ENCODE peak calls at places on chromosomes 12 and 14, in eight cellular contexts. F is Panc1, N is pancreas, L is heart left ventricle, H is thoracic aorta, X is substantia nigra, B is uterus, V is stomach. O is an unnamed sample.

GRCh38 chr12:112513496-112513895 is 94.7 kb downstream of the PTPN11 start:
- DNase-seq in F (no peak), N (no peak), L (no peak), H (no peak), X (no peak), B (no peak), V (no peak), O (no peak)

GRCh38 chr12:95460105-95460504 is 13.8 kb upstream of the METAP2 start:
- DNase-seq in F (no peak), N (no peak), L (no peak), H (no peak), X (no peak), B (no peak), V (no peak), O (no peak)

GRCh38 chr12:20214286-20214685 is 154.1 kb upstream of the PDE3A start:
- DNase-seq in F (no peak), N (no peak), L (no peak), H (no peak), X (no peak), B (no peak), V (no peak), O (no peak)

GRCh38 chr12:24728826-24729225 is 220.1 kb downstream of the BCAT1 start:
- DNase-seq in F (no peak), N (no peak), L (no peak), H (no peak), X (no peak), B (no peak), V (no peak), O (no peak)

GRCh38 chr12:117112268-117112595 is 13.0 kb upstream of the TESC start:
- DNase-seq in F (no peak), N (no peak), L (no peak), H (no peak), X (no peak), B (no peak), V (no peak), O (no peak)

GRCh38 chr12:111368291-111368683 is 608 bp downstream of the PHETA1 start:
- DNase-seq in F (no peak), N (peak), L (peak), H (no peak), X (no peak), B (no peak), V (peak), O (no peak)

GRCh38 chr14:94542111-94542810 is 19.0 kb upstream of the SERPINA4 start:
- DNase-seq in F (no peak), N (no peak), L (no peak), H (no peak), X (no peak), B (no peak), V (no peak), O (no peak)

GRCh38 chr14:90331497-90332270 is at the start of gene NRDE2:
- DNase-seq in F (peak), N (peak), L (peak), H (peak), X (peak), B (peak), V (peak), O (peak)

GRCh38 chr12:98856897-98857540 is 211.9 kb downstream of the APAF1 start:
- DNase-seq in F (no peak), N (no peak), L (no peak), H (no peak), X (no peak), B (no peak), V (no peak), O (no peak)

GRCh38 chr12:93679308-93679933 is 2.2 kb downstream of the CRADD start:
- DNase-seq in F (no peak), N (no peak), L (no peak), H (no peak), X (no peak), B (no peak), V (no peak), O (no peak)

GRCh38 chr12:106301611-106302321 is 767 bp upstream of the TCP11L2 start:
- DNase-seq in F (no peak), N (peak), L (no peak), H (peak), X (no peak), B (no peak), V (peak), O (peak)

GRCh38 chr12:96529912-96530311 is 40.5 kb downstream of the CFAP54 start:
- DNase-seq in F (no peak), N (no peak), L (no peak), H (no peak), X (no peak), B (no peak), V (no peak), O (no peak)

GRCh38 chr14:64501326-64502171 is 2.1 kb downstream of the ZBTB25 start:
- DNase-seq in F (no peak), N (no peak), L (peak), H (no peak), X (no peak), B (peak), V (peak), O (no peak)

GRCh38 chr14:64891839-64892375 is 12.2 kb upstream of the SPTB start:
- DNase-seq in F (no peak), N (no peak), L (no peak), H (no peak), X (no peak), B (no peak), V (no peak), O (no peak)

GRCh38 chr12:123269980-123270379 is 1.7 kb downstream of the CDK2AP1 start:
- DNase-seq in F (no peak), N (no peak), L (no peak), H (no peak), X (no peak), B (no peak), V (no peak), O (no peak)

GRCh38 chr12:123267991-123268843 is 3.4 kb downstream of the CDK2AP1 start:
- DNase-seq in F (no peak), N (no peak), L (peak), H (no peak), X (peak), B (no peak), V (no peak), O (no peak)

GRCh38 chr12:123270380-123271181 is 1.1 kb downstream of the CDK2AP1 start:
- DNase-seq in F (no peak), N (peak), L (peak), H (no peak), X (no peak), B (peak), V (no peak), O (peak)

GRCh38 chr12:123268850-123269249 is 2.8 kb downstream of the CDK2AP1 start:
- DNase-seq in F (no peak), N (no peak), L (no peak), H (no peak), X (no peak), B (no peak), V (no peak), O (peak)

DNA sequence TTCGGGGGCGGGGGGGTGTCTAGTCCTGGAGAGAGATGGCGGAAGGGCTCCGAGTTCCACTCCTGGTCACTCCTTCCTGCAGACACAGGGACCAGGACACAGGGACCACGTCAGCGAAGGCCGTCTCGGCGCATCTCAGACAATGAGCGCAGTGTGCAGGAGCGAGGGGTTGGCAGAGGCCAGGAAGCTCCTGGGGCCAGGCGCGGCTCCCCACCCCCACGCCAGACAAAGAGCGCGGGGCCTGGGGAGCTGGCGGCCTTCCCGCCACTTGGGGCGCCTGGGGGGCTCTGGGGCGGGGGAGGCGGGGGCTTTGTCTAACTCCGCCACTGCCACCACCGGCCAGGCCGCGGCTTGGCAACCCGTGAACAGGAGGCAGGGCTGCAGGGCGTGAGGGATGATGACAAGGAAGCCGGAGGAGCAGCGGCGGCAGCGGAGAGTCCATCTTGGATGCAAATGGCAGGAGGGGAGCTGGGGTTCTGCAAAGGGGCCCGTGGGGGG is 2.2 kb downstream of the CDK2AP1 start:
- DNase-seq in F (no peak), N (peak), L (peak), H (no peak), X (peak), B (peak), V (peak), O (no peak)
- H3K27ac ChIP-seq in F (peak), N (peak), L (peak), H (peak), X (peak), B (peak), V (peak), O (no peak)

DNA sequence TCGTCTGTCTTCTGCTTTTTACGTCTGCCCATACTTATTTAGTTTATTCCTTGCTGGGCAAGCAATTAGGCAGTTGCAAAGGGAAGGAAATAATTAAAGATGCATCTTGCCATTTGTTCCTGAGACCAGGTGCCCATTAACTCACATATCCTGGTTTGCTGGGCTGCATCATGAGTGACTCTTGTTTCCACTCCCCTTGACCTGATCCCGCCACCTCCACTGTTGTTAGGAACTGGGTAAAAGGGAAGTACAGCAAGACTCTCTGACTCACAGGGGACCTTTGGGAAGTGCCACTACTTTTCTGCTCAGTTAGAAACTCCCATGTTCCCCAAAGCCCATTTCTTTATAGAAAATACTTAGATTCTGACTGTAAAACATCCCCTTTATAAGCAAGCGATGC is 186.1 kb upstream of the BCL2L14 start:
- DNase-seq in F (no peak), N (no peak), L (peak), H (no peak), X (no peak), B (no peak), V (peak), O (no peak)
- H3K27ac ChIP-seq in F (no peak), N (peak), L (no peak), H (no peak), X (no peak), B (peak), V (peak), O (no peak)

DNA sequence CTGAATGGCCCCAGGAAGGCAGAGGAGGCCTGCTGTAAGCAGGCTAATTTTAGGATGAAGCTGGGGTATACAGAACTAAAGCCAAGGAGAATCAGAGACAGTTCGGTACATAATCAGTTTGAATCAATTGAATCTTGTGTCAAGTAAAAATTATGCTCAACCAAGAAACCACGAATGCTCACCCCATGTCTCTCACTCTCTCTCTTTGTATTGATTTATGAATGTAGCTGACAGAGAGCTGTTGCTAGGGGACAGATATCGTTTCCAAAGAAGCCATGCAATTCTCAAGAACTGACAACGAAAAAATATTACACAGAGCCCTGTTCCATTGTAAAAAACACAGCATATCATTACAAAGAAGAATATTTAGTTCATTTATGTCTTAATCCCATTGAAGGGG is 151.1 kb upstream of the PKP2 start:
- DNase-seq in F (no peak), N (no peak), L (no peak), H (no peak), X (no peak), B (no peak), V (no peak), O (no peak)
- H3K27ac ChIP-seq in F (no peak), N (no peak), L (no peak), H (no peak), X (no peak), B (no peak), V (no peak), O (no peak)

DNA sequence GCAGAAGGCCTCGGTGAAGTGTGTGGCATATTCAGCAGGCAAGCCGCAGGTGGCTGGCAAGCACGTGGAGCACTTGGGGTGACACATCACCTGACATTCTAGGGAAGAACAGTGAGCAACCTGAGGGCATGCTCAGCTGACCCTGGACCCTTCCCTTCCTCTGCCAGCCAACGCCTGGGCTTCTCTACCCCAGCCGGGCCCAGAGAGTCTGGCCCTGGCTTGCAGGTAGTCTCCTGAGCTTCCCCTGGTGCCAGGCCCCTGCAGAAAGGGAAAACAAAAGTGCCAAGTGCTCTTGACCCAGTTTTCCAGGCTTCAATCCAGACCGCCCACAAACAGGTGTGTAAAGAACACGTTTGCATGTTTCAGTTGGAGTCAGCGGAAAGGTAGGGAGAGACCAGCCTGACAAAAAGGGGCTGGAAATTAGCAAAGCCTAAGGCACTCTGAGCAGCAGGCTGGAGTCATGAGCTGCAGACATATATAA is 45.7 kb downstream of the PRKAB1 start:
- DNase-seq in F (no peak), N (no peak), L (no peak), H (no peak), X (no peak), B (no peak), V (peak), O (no peak)
- H3K27ac ChIP-seq in F (no peak), N (no peak), L (no peak), H (no peak), X (no peak), B (no peak), V (peak), O (no peak)

O was measured in CD4-positive, alpha-beta T cell.